ENCODE peak calls at places on chromosomes 4 and X, in nine cellular contexts. V is GM23248, T is HepG2, W is OCI-LY7, N is H1, K is neural progenitor cell, E is fibroblast of lung, U is astrocyte, J is SK-N-SH. B is an unnamed sample. For H3K4me1, the result is how much of the 10 kb centered on the place peaks cover.

GRCh38 chrX:67607436-67607835 is 63.6 kb downstream of the AR start:
- DNase-seq in N (no peak), K (no peak), V (peak), W (no peak), E (peak), U (peak), J (no peak), T (no peak), B (no peak)

GRCh38 chrX:87679849-87680248 is 162.2 kb downstream of the KLHL4 start:
- DNase-seq in U (no peak), W (no peak), E (no peak), J (no peak), N (no peak), K (no peak), V (no peak), T (no peak), B (no peak)

GRCh38 chr4:159607824-159608223 is 504.9 kb downstream of the RAPGEF2 start:
- DNase-seq in J (no peak), U (peak), T (no peak), E (no peak), W (no peak), V (no peak), N (no peak), K (peak), B (no peak)

GRCh38 chrX:98607739-98608138 is 1724.0 kb downstream of the RPA4 start:
- DNase-seq in U (no peak), E (no peak), W (no peak), N (no peak), V (no peak), K (no peak), J (no peak), T (no peak), B (no peak)

GRCh38 chrX:7088968-7089615 is 58.4 kb upstream of the STS start:
- DNase-seq in J (no peak), E (no peak), N (no peak), W (peak), K (peak), V (no peak), U (no peak), T (no peak), B (peak)

GRCh38 chr4:140094701-140095420 is 59.1 kb downstream of the MAML3 start:
- DNase-seq in K (no peak), E (peak), V (no peak), J (peak), W (no peak), N (peak), T (no peak), U (peak), B (peak)

GRCh38 chr4:112213091-112213490 is 18.5 kb upstream of the AP1AR start:
- DNase-seq in V (peak), K (no peak), N (no peak), J (no peak), E (no peak), T (peak), W (peak), U (no peak), B (peak)

GRCh38 chr4:15003441-15003890 is 1.2 kb downstream of the CPEB2 start:
- DNase-seq in E (no peak), U (no peak), W (peak), T (no peak), K (peak), N (peak), J (peak), V (peak), B (peak)

GRCh38 chr4:61064636-61065035 is 135.5 kb upstream of the ADGRL3 start:
- DNase-seq in N (no peak), T (no peak), J (no peak), V (no peak), E (no peak), U (no peak), K (no peak), W (no peak), B (no peak)

GRCh38 chr4:15659768-15660394 is 4.7 kb upstream of the FBXL5 start:
- DNase-seq in U (peak), V (peak), N (no peak), K (no peak), J (no peak), W (no peak), T (no peak), E (peak), B (peak)

GRCh38 chr4:10120943-10121567 is 4.5 kb upstream of the WDR1 start:
- DNase-seq in T (peak), E (no peak), W (no peak), N (no peak), U (no peak), V (no peak), J (no peak), K (no peak), B (peak)

GRCh38 chrX:70096052-70096451 is 33.8 kb downstream of the OTUD6A start:
- DNase-seq in W (no peak), T (peak), E (peak), K (peak), U (no peak), J (no peak), N (no peak), V (peak), B (peak)

GRCh38 chr4:119281374-119281773 is 40.6 kb downstream of the FABP2 start:
- DNase-seq in N (no peak), U (no peak), T (no peak), V (no peak), E (no peak), J (no peak), K (no peak), W (no peak), B (no peak)

GRCh38 chrX:18616688-18617087 is 55.2 kb downstream of the RS1 start:
- DNase-seq in T (no peak), E (no peak), U (no peak), J (no peak), K (no peak), N (no peak), W (no peak), V (no peak), B (no peak)

GRCh38 chr4:20255823-20256222 is 4.1 kb downstream of the SLIT2 start:
- DNase-seq in N (no peak), E (peak), J (no peak), V (peak), K (peak), U (no peak), W (no peak), T (no peak), B (no peak)

GRCh38 chr4:128802680-128803628 is 6.5 kb upstream of the JADE1 start:
- DNase-seq in U (no peak), T (no peak), V (no peak), K (no peak), J (no peak), N (peak), W (no peak), E (no peak), B (no peak)

GRCh38 chr4:69828828-69829227 is 31.1 kb downstream of the SULT1E1 start:
- DNase-seq in W (no peak), J (no peak), K (no peak), V (no peak), U (peak), E (peak), N (no peak), T (no peak), B (no peak)

GRCh38 chr4:139509727-139510410 is 46.1 kb downstream of the SETD7 start:
- DNase-seq in U (no peak), W (peak), K (peak), N (no peak), J (no peak), T (peak), E (peak), V (peak), B (peak)

GRCh38 chr4:84847978-84848377 is 118.5 kb downstream of the WDFY3 start:
- DNase-seq in N (no peak), K (no peak), V (no peak), E (no peak), U (no peak), T (no peak), W (no peak), J (no peak), B (no peak)

GRCh38 chr4:90099795-90100194 is 27.4 kb upstream of the CCSER1 start:
- DNase-seq in W (no peak), U (peak), E (no peak), T (no peak), V (peak), J (no peak), K (no peak), N (no peak), B (no peak)

GRCh38 chr4:88908003-88908402 is 149.0 kb downstream of the FAM13A start:
- DNase-seq in K (no peak), V (peak), N (no peak), U (peak), W (no peak), E (peak), J (no peak), T (no peak), B (no peak)

GRCh38 chrX:47571215-47571614 is 10.2 kb downstream of the ARAF start:
- DNase-seq in U (no peak), V (no peak), E (no peak), K (no peak), N (no peak), J (no peak), T (no peak), W (no peak), B (no peak)

GRCh38 chr4:145722561-145722960 is 42.6 kb downstream of the C4orf51 start:
- DNase-seq in K (no peak), E (no peak), U (no peak), J (no peak), W (no peak), V (no peak), T (no peak), N (no peak), B (no peak)

GRCh38 chr4:133969202-133969873 is 232.3 kb downstream of the PABPC4L start:
- DNase-seq in K (no peak), V (peak), J (peak), W (no peak), U (peak), E (peak), T (no peak), N (no peak), B (peak)

GRCh38 chr4:74667438-74667837 is 126.9 kb downstream of the BTC start:
- DNase-seq in U (no peak), E (no peak), V (no peak), N (no peak), K (no peak), J (no peak), W (no peak), T (no peak), B (no peak)

GRCh38 chr4:7915875-7916242 is 23.8 kb downstream of the AFAP1 start:
- DNase-seq in W (no peak), E (no peak), N (no peak), V (no peak), T (no peak), J (no peak), K (no peak), U (no peak), B (no peak)

GRCh38 chr4:74990276-74990675 is 57.4 kb downstream of the PARM1 start:
- DNase-seq in V (no peak), N (no peak), E (no peak), U (no peak), T (no peak), W (no peak), K (no peak), J (no peak), B (no peak)

GRCh38 chr4:152696764-152697250 is 17.0 kb upstream of the TMEM154 start:
- DNase-seq in W (no peak), T (peak), E (peak), V (peak), J (no peak), U (peak), K (no peak), N (no peak), B (no peak)

GRCh38 chr4:182174979-182175378 is 68.2 kb upstream of the TENM3 start:
- DNase-seq in J (no peak), U (no peak), V (no peak), W (no peak), T (no peak), K (no peak), E (no peak), N (no peak), B (no peak)

GRCh38 chr4:182179105-182179504 is 64.1 kb upstream of the TENM3 start:
- DNase-seq in K (peak), N (no peak), T (no peak), U (peak), J (peak), V (peak), W (no peak), E (peak), B (no peak)

GRCh38 chr4:182179751-182180150 is 63.5 kb upstream of the TENM3 start:
- DNase-seq in N (no peak), E (no peak), T (no peak), W (no peak), K (no peak), U (no peak), V (no peak), J (no peak), B (no peak)

GRCh38 chr4:182175788-182176519 is 67.2 kb upstream of the TENM3 start:
- DNase-seq in N (no peak), E (no peak), K (no peak), W (no peak), T (no peak), U (peak), J (no peak), V (no peak), B (no peak)

GRCh38 chr4:182177166-182177565 is 66.0 kb upstream of the TENM3 start:
- DNase-seq in T (no peak), N (no peak), E (peak), W (no peak), K (no peak), V (no peak), U (no peak), J (no peak), B (no peak)
- H2AFZ ChIP-seq in T (no peak), N (no peak), E (no peak), W (no peak), K (no peak), V (no peak), U (no peak), J (no peak), B (no peak)

GRCh38 chr4:56181140-56181950 is 205.9 kb downstream of the AASDH start:
- DNase-seq in V (peak), W (no peak), N (no peak), T (no peak), K (no peak), J (no peak), E (no peak), U (peak), B (no peak)
- H3K4me3 ChIP-seq in V (no peak), W (no peak), N (no peak), T (no peak), K (no peak), J (no peak), E (no peak), U (no peak), B (no peak)

DNA sequence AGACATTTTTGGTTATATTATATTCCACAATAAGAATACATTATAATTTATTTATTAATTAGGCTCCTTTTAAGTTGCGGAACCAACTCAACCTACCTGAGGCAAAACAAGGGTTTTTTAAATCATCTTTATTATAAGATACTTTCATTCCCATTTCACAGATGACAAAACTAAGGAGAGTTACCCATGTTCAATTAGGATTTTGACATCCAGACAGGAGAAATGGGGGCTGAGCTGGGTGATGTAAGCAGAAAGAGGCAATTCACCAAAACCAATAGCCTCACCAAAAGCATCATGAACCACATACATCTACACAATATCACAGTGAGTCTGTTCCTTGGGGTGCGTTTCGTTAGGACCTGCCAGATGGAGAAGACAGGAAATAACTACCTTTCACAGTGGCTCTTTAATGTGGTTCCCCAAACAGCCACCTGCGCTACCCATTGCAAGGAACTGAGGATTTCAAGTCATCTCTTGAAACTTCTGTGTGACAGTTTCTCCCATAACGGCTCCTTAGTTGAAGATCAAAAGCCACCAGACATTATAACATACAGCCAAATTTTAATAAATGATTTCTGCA is 190.5 kb upstream of the LEF1 start:
- DNase-seq in N (no peak), T (no peak), J (no peak), V (no peak), W (peak), E (no peak), K (no peak), U (no peak), B (no peak)
- H3K4me1 ChIP-seq in N (under half), T (under half), J (under half), V (under half), W (under half), E (under half), K (under half), U (under half), B (under half)

DNA sequence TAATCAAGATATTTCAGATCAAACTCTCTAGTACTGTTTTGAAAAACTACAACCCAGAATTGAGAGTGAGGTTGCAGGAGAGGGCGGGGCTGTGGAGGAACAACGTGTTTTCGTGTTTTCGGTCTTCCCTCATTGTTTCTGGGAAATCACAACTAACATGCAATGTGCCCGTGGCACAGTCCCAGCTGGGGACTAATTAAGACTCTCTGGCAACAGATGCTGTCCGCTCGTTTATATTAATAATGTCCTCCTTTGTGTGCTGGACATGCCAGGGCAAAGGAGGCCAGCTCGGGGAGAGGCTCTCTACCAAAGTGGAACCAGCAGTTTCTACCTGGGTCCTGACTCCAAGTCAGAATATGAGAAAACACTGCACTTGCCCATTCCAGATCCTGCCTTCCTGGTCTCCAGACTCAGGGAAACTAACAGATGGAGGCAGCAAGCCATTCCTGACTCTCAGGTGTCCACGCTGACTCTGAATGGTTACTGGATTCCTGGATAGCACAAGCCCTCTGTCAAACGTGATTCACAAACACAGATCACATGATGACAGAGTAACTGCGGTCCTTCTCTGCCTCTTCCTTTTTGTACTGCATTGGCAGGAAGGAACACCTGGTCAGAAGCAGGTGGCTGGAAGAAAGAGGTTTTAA is 65.1 kb downstream of the COQ2 start:
- DNase-seq in N (no peak), U (peak), T (no peak), J (no peak), W (peak), V (peak), E (no peak), K (no peak), B (no peak)
- H2AFZ ChIP-seq in N (peak), U (peak), T (peak), J (no peak), W (no peak), V (peak), E (peak), K (peak), B (no peak)

GRCh38 chr4:137129471-137130244 is 402.6 kb downstream of the PCDH18 start:
- DNase-seq in V (peak), U (peak), K (no peak), E (peak), J (no peak), W (no peak), N (no peak), T (no peak), B (no peak)

GRCh38 chr4:137122876-137123275 is 409.4 kb downstream of the PCDH18 start:
- DNase-seq in W (no peak), N (no peak), V (no peak), E (no peak), K (no peak), U (no peak), J (no peak), T (no peak), B (no peak)

GRCh38 chr4:137125011-137125410 is 407.3 kb downstream of the PCDH18 start:
- DNase-seq in T (no peak), J (no peak), W (no peak), K (no peak), V (peak), E (peak), U (peak), N (no peak), B (peak)

DNA sequence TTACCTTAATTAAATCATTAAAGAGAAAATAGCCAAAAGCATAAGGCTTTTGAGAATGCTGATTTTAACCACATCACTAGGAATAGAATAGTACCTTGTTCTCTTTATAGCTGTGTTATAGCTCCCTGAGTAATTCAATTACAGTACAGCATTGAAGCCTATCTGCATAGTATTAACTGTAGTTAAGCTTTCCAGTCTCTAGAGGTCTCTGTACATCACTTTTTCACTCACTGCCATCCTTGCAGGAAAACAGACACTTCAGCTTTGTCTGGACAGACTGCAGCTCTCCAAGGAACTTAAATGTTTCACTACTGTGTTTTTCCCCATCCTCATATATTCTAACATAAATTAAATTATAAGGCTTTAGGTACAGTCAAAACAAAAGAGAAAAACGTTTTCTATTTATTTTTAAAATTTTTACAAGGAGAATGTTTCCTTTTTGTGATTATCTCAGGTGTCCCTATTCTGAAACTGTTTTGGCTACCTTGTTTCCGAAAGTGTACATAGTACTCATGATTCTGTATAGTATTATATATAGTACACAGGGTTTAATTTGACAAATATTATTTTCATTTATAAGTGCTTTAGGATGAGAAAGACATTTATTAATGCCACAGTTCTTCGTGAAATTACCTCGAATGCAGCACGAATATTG is 407.9 kb downstream of the PCDH18 start:
- DNase-seq in W (peak), N (no peak), T (peak), K (peak), J (peak), E (peak), V (peak), U (peak), B (peak)
- H3K4me3 ChIP-seq in W (no peak), N (no peak), T (no peak), K (no peak), J (no peak), E (peak), V (peak), U (peak), B (no peak)

B was measured in hepatocyte.